ENCODE peak calls at places on chromosomes 4 and X, in six cellular contexts. Y is PC-3, Q is fibroblast of pulmonary artery, K is kidney epithelial cell, I is HCT116, X is fibroblast of lung. T is an unnamed sample.

GRCh38 chr4:85210353-85210752 is 243.9 kb upstream of the WDFY3 start:
- DNase-seq in Q (no peak), Y (peak), X (no peak), I (peak), K (peak), T (no peak)

GRCh38 chr4:22416403-22416802 is 99.5 kb downstream of the ADGRA3 start:
- DNase-seq in Q (peak), I (no peak), X (peak), K (no peak), Y (no peak), T (no peak)

GRCh38 chr4:70178075-70178660 is 17.4 kb upstream of the ODAM start:
- DNase-seq in I (no peak), X (no peak), Q (no peak), Y (no peak), K (no peak), T (no peak)

GRCh38 chrX:120316587-120317283 is 5.5 kb upstream of the TMEM255A start:
- DNase-seq in Q (peak), Y (peak), K (no peak), I (peak), X (no peak), T (peak)

GRCh38 chr4:16532240-16532990 is 306.1 kb upstream of the TAPT1 start:
- DNase-seq in Q (peak), Y (peak), K (no peak), X (peak), I (no peak), T (peak)

GRCh38 chr4:81516241-81516640 is 44.5 kb upstream of the RASGEF1B start:
- DNase-seq in I (no peak), K (no peak), Y (no peak), X (no peak), Q (no peak), T (no peak)

GRCh38 chr4:71009796-71010588 is 16.5 kb downstream of the DCK start:
- DNase-seq in Y (peak), I (peak), X (peak), Q (peak), K (no peak), T (peak)

GRCh38 chrX:33906971-33907370 is 225.1 kb downstream of the FAM47A start:
- DNase-seq in Y (no peak), K (no peak), Q (no peak), I (no peak), X (no peak), T (no peak)

GRCh38 chrX:18617351-18617750 is 54.6 kb downstream of the RS1 start:
- DNase-seq in I (peak), Y (peak), Q (peak), K (peak), X (peak), T (peak)

GRCh38 chrX:51496501-51497291 is at the start of gene NUDT11:
- DNase-seq in I (no peak), K (no peak), Y (peak), X (peak), Q (peak), T (peak)

GRCh38 chr4:63123441-63123840 is 1285.8 kb downstream of the TECRL start:
- DNase-seq in K (no peak), X (no peak), Q (no peak), I (no peak), Y (no peak), T (no peak)

GRCh38 chr4:8862334-8862733 is 9.3 kb downstream of the HMX1 start:
- DNase-seq in Y (no peak), I (no peak), Q (no peak), K (no peak), X (no peak), T (no peak)

DNA sequence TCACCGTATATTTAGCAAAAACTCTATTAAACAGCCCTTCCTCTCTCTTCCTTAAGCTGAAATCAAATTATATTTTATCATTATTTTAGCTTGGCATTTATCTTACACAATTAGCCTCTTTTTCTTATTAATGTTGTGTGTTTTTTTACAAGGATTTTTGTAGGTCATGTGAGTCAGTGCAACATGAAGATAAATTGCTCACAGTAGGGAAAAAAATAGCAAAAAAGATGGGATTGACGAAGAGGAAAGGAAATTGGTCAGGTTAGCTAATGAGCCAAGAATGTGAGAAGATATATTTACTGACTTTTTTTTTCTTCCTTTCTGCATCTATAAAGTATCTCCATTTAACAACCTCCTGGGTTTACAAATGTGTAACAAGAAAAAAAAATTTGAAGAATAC is 2412.6 kb downstream of the ARAP2 start:
- DNase-seq in I (no peak), Q (peak), X (no peak), K (no peak), Y (peak), T (no peak)
- TF ChIP-seq CTCF in I (no peak), Q (no peak), X (no peak), K (no peak), Y (no peak), T (no peak)

GRCh38 chr4:6663596-6664393 is 23.3 kb downstream of the MRFAP1 start:
- DNase-seq in Y (no peak), Q (no peak), I (no peak), K (no peak), X (no peak), T (no peak)
- H3K4me3 ChIP-seq in Y (no peak), Q (no peak), I (no peak), K (peak), X (no peak), T (no peak)

GRCh38 chrX:20740443-20740842 is 473.7 kb upstream of the RPS6KA3 start:
- DNase-seq in I (no peak), X (no peak), Y (no peak), K (no peak), Q (no peak), T (no peak)
- TF ChIP-seq CTCF in I (no peak), X (no peak), Y (no peak), K (no peak), Q (no peak), T (no peak)

GRCh38 chr4:6422105-6422504 is 50.3 kb downstream of the PPP2R2C start:
- DNase-seq in K (no peak), X (no peak), Q (no peak), I (no peak), Y (no peak), T (no peak)
- H3K4me3 ChIP-seq in K (no peak), X (no peak), Q (no peak), I (no peak), Y (no peak), T (no peak)

DNA sequence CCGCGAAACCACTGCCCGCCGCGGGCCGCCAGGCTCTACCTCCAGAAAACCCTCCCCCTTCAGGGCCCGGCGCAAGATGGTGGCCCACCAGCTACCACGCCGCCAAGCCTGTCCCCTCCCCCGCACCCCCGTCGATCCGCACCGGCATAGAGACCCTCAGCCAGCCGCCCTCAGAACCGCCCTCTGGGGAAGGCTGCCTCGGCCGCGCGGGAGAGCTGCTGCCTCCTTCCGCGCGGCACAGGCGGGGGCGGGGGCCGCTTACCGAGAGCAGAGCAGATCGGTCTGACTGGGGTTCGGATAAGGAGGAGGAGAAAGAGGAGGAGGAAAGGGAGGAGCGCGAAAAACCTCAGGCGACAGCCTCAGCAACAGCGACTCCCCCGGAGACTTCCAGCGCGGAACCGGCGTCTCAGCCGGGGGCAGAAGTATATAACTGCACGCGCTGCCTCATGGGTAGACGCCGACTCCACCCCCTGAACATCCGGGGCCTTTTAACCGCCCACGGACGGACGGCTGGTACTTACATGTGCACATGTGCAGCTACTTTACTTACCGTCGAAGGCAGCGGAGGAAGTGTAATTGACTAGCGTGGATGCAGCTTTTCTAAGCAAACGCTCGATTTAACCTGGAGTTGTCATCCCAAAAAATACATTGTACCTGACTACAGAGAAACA is at the start of gene ZNF280C:
- DNase-seq in Q (peak), X (peak), Y (peak), K (peak), I (peak), T (peak)
- TF ChIP-seq CTCF in Q (peak), X (peak), Y (peak), K (peak), I (peak), T (peak)

DNA sequence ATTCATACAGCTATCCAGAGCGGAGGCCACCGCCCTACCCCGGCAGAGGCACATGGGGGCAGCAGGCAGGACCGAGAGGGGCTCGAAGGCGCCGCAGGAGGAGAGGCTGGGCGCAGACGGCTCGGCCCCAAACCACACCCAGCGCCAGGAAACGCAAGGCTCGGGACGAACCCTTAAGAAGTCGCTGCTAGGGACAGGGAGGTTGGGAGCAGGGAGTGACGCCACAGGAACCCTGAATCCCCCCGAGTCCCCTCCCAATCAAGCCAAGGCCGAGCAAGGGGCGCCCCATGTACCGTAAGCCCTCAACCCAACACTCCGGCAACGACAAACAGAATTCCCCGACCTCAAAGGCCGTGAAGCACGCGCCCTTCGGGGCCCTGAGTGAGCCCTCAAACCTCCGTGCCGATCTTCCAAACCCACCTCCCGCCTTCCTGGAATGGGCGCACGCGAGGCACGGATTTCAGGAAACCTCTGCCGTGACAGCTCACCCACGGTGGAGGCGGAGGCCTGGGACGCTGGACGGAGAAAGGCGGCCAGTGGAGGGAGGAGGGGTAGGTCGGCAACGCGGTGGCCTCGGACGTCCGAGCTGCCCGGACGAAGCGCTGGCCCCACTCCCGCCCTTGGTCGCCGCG is 1.8 kb downstream of the ZFYVE28 start:
- DNase-seq in K (no peak), Q (peak), I (no peak), X (no peak), Y (no peak), T (peak)
- H3K4me3 ChIP-seq in K (peak), Q (peak), I (peak), X (peak), Y (peak), T (peak)

GRCh38 chr4:185634066-185634652 is 98.9 kb upstream of the PDLIM3 start:
- DNase-seq in I (peak), Q (peak), X (peak), Y (peak), K (no peak), T (no peak)
- TF ChIP-seq CTCF in I (peak), Q (peak), X (peak), Y (peak), K (peak), T (peak)

DNA sequence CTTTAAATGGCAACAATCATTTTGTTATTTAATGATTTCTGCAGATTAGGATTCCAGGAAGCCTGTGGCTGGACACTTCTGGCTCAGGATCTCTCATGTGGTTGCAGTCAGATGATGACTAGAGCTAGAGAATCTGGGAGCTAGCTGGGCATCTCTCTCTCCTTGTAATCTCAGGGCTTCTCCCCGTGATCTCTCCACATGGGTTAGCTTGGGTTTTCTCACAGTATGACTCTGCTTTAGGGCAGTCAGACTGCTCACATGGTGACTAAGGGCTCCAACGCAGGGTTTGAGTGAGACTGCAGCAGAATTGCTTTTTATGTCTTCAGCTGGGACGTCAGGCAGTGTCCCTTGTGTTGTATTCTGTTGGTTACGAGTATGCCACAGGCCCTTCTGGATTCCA is 361.4 kb downstream of the CBLL2 start:
- DNase-seq in Q (peak), X (peak), K (no peak), I (no peak), Y (no peak), T (peak)
- H3K4me3 ChIP-seq in Q (no peak), X (no peak), K (no peak), I (no peak), Y (no peak), T (no peak)

DNA sequence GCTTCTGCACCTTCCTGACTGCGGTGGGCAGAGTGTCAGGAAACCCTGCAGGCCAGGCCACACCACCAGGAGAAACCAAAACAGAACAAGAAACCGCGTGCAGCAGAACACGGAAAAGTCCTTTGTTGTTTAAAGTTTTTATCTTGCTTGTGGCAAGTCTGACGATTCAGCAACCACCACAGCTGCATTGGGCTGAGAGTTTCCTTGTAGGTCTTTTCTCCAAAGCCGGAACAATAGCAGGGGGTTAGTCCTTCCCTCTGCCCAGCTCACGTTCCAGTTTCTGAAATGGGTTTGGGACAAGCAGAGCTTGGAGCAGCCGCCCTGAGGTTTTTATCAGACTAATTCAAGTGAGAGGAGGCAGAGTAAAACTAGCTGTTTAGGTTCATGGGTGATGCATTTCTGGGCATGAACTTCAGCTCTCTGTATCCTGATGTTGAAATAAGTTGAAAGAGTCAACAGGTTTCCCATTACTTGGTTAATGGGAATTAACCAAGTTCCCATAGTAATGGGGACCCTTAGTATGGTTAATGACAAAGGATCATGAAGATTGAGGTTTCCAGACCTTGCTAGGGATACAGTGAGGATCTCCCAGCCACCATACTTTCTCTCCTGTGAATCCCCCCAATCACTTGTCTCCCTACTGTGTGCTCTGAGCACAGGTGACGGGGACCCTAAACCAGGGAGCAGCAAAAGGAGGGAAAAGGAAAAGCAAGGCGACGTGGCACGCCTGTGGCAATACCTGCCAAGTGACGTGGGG is 217.0 kb downstream of the PTTG2 start:
- DNase-seq in X (peak), Y (no peak), K (no peak), I (no peak), Q (peak), T (peak)
- TF ChIP-seq CTCF in X (no peak), Y (no peak), K (no peak), I (no peak), Q (no peak), T (no peak)

DNA sequence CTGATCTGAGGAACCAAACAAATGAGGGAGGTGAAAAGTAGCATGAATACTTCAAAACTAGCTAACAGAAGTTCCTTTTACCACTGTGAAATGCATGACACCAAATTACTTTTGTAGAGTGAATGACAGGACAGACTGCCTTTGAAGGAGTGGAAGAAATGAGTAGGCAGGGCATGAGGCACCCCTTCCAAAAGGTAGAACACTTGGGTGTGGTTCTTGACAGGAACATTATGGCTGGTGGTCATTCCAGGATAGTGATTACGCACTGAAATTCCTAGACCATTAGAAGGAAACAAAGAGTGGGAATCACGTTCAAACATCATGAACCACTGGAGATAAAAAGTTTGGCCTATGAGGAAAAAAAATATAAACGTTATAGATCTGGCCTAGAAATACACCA is 4.9 kb downstream of the HUWE1 start:
- DNase-seq in X (peak), Q (peak), K (no peak), Y (peak), I (no peak), T (peak)
- H3K4me3 ChIP-seq in X (peak), Q (peak), K (no peak), Y (peak), I (no peak), T (no peak)